ENCODE peak calls at places on chromosomes 13 and 19, in six cellular contexts. G is stimulated activated CD4-positive, alpha-beta T cell treated with anti-CD3 and anti-CD28 coated beads, Interleukin-2, amount 100 ng/mL, for 48 hours; X is renal cortical epithelial cell; I is activated CD8-positive, alpha-beta T cell treated with anti-CD3 and anti-CD28 coated beads for 36 hours; L is NCI-H1436; V is foreskin fibroblast. A is an unnamed sample.

GRCh38 chr13:71316964-71317363 is 550.0 kb downstream of the DACH1 start:
- DNase-seq in G (no peak), X (no peak), I (no peak), L (peak; percentile 47), V (no peak), A (no peak)

GRCh38 chr19:3981736-3982681 is 3.3 kb downstream of the EEF2 start:
- DNase-seq in G (no peak), X (no peak), I (no peak), L (no peak), V (no peak), A (no peak)

GRCh38 chr19:3547301-3547731 is 8.3 kb downstream of the TEKTIP1 start:
- DNase-seq in G (peak; percentile 41), X (no peak), I (peak; percentile 49), L (no peak), V (no peak), A (peak; percentile 29)

GRCh38 chr19:44685877-44686276 is 13.1 kb upstream of the CEACAM16 start:
- DNase-seq in G (no peak), X (peak; percentile 50), I (no peak), L (no peak), V (peak; percentile 29), A (no peak)

GRCh38 chr19:11887618-11888531 is at the start of gene ZNF69:
- DNase-seq in G (peak; percentile 45), X (peak; percentile 68), I (peak; percentile 83), L (no peak), V (peak; percentile 60), A (peak; percentile 21)

GRCh38 chr19:16227837-16228636 is 30.3 kb downstream of the AP1M1 start:
- DNase-seq in G (no peak), X (no peak), I (no peak), L (no peak), V (no peak), A (no peak)

GRCh38 chr13:111909971-111910671 is 156.8 kb upstream of the SOX1 start:
- DNase-seq in G (no peak), X (no peak), I (no peak), L (no peak), V (no peak), A (no peak)

GRCh38 chr19:51365211-51366049 is 758 bp downstream of the ETFB start:
- DNase-seq in G (no peak), X (peak; percentile 45), I (peak; percentile 40), L (no peak), V (peak; percentile 39), A (no peak)

GRCh38 chr19:20969498-20969897 is 46.4 kb downstream of the ZNF85 start:
- DNase-seq in G (no peak), X (no peak), I (no peak), L (no peak), V (no peak), A (no peak)

GRCh38 chr13:49985129-49985528 is 11.7 kb upstream of the TRIM13 start:
- DNase-seq in G (no peak), X (no peak), I (no peak), L (no peak), V (no peak), A (no peak)

GRCh38 chr19:53808710-53809125 is 15.4 kb downstream of the NLRP12 start:
- DNase-seq in G (no peak), X (no peak), I (no peak), L (no peak), V (peak; percentile 37), A (no peak)

GRCh38 chr13:99403458-99403971 is 96.3 kb upstream of the GPR183 start:
- DNase-seq in G (no peak), X (no peak), I (peak; percentile 57), L (no peak), V (no peak), A (no peak)

GRCh38 chr13:99962242-99962641 is 9.3 kb downstream of the ZIC5 start:
- DNase-seq in G (no peak), X (no peak), I (no peak), L (no peak), V (no peak), A (no peak)

GRCh38 chr19:40445945-40446784 is 2.0 kb upstream of the SERTAD3 start:
- DNase-seq in G (no peak), X (peak; percentile 69), I (no peak), L (no peak), V (no peak), A (no peak)

GRCh38 chr19:53103903-53104203 is 631 bp upstream of the ZNF160 start:
- DNase-seq in G (no peak), X (no peak), I (no peak), L (no peak), V (peak; percentile 52), A (no peak)

GRCh38 chr13:80399340-80400163 is 58.6 kb upstream of the SPRY2 start:
- DNase-seq in G (no peak), X (peak; percentile 92), I (peak; percentile 26), L (no peak), V (peak; percentile 53), A (no peak)

A was measured in effector CD4-positive, alpha-beta T cell.